ENCODE peak calls at places on chromosomes 16 and 17, in nine cellular contexts. P is endothelial cell of umbilical vein, E is HepG2, V is OCI-LY7, Q is colonic mucosa, Y is Caco-2, B is neural progenitor cell, F is heart left ventricle, T is breast epithelium. M is an unnamed sample.

GRCh38 chr16:56450275-56450889 is 750 bp downstream of the NUDT21 start:
- DNase-seq in F (no peak), E (no peak), P (peak; percentile 42), B (peak; percentile 34), Y (no peak), V (peak; percentile 23), T (no peak), Q (no peak), M (no peak)

GRCh38 chr17:48544356-48545021 is 420 bp downstream of the HOXB2 start:
- DNase-seq in B (peak; percentile 72), V (no peak), F (peak; percentile 88), Q (peak; percentile 72), T (peak; percentile 81), P (peak; percentile 87), E (no peak), Y (no peak), M (peak; percentile 80)

GRCh38 chr16:65002265-65002664 is 119.6 kb downstream of the CDH11 start:
- DNase-seq in P (peak; percentile 91), E (no peak), F (no peak), Q (no peak), V (no peak), Y (no peak), B (no peak), T (no peak), M (no peak)

GRCh38 chr17:82356028-82356427 is 3.0 kb upstream of the TEX19 start:
- DNase-seq in P (no peak), B (no peak), F (no peak), T (peak; percentile 84), E (no peak), Q (no peak), Y (peak; percentile 60), V (no peak), M (peak; percentile 48)

GRCh38 chr16:30535777-30536190 is 1.1 kb upstream of the ZNF747 start:
- DNase-seq in Y (peak; percentile 86), F (peak; percentile 76), T (peak; percentile 82), B (peak; percentile 82), P (peak; percentile 69), E (peak; percentile 76), Q (peak; percentile 78), V (peak; percentile 82), M (peak; percentile 85)

GRCh38 chr16:51490866-51491265 is 339.8 kb upstream of the SALL1 start:
- DNase-seq in V (no peak), Y (no peak), E (no peak), B (no peak), T (no peak), Q (no peak), F (no peak), P (no peak), M (no peak)

GRCh38 chr17:59870482-59870881 is 22.3 kb downstream of the TUBD1 start:
- DNase-seq in B (no peak), T (no peak), F (no peak), E (no peak), P (no peak), Q (no peak), V (no peak), Y (no peak), M (no peak)

GRCh38 chr16:11596572-11597226 is 10.0 kb upstream of the LITAF start:
- DNase-seq in F (no peak), P (no peak), Q (no peak), V (no peak), T (no peak), B (no peak), Y (no peak), E (no peak), M (no peak)

GRCh38 chr17:74380086-74380958 is 13.0 kb downstream of the GPR142 start:
- DNase-seq in V (no peak), Y (peak; percentile 69), F (no peak), B (peak; percentile 37), T (no peak), Q (peak; percentile 74), P (no peak), E (no peak), M (peak; percentile 71)
- H3K4me1 ChIP-seq in V (peaks cover 7% of the 10 kb centered on the region), Y (peaks cover 18% of the 10 kb centered on the region), F (no peaks in the 10 kb centered on the region), B (peaks cover 14% of the 10 kb centered on the region), T (peaks cover 8% of the 10 kb centered on the region), Q (peaks cover 23% of the 10 kb centered on the region), P (no peaks in the 10 kb centered on the region), E (peaks cover 29% of the 10 kb centered on the region), M (peaks cover 24% of the 10 kb centered on the region)

GRCh38 chr16:2468142-2468724 is 2.9 kb upstream of the NTN3 start:
- DNase-seq in B (peak; percentile 62), Y (no peak), P (peak; percentile 14), Q (no peak), T (no peak), V (no peak), F (no peak), E (no peak), M (no peak)
- H3K4me1 ChIP-seq in B (peaks cover 40% of the 10 kb centered on the region), Y (peaks cover 32% of the 10 kb centered on the region), P (peaks cover 5% of the 10 kb centered on the region), Q (peaks cover 8% of the 10 kb centered on the region), T (peaks cover 23% of the 10 kb centered on the region), V (peaks cover 74% of the 10 kb centered on the region), F (peaks cover 6% of the 10 kb centered on the region), E (peaks cover 48% of the 10 kb centered on the region), M (peaks cover 33% of the 10 kb centered on the region)

GRCh38 chr17:17772231-17772630 is 64.6 kb downstream of the SREBF1 start:
- DNase-seq in Q (no peak), V (no peak), Y (no peak), P (no peak), B (no peak), F (no peak), E (no peak), T (no peak), M (no peak)
- H3K4me1 ChIP-seq in Q (peaks cover 6% of the 10 kb centered on the region), V (peaks cover 42% of the 10 kb centered on the region), Y (no peaks in the 10 kb centered on the region), P (peaks cover 5% of the 10 kb centered on the region), B (peaks cover 34% of the 10 kb centered on the region), F (peaks cover 14% of the 10 kb centered on the region), E (peaks cover 13% of the 10 kb centered on the region), T (peaks cover 22% of the 10 kb centered on the region), M (peaks cover 12% of the 10 kb centered on the region)

GRCh38 chr17:36144981-36145729 is 31.3 kb downstream of the TBC1D3B start:
- DNase-seq in Q (no peak), Y (no peak), P (no peak), V (no peak), B (no peak), E (no peak), F (no peak), T (no peak), M (no peak)
- H3K4me1 ChIP-seq in Q (no peaks in the 10 kb centered on the region), Y (no peaks in the 10 kb centered on the region), P (no peaks in the 10 kb centered on the region), V (no peaks in the 10 kb centered on the region), B (peaks cover 8% of the 10 kb centered on the region), E (peaks cover 8% of the 10 kb centered on the region), F (no peaks in the 10 kb centered on the region), T (no peaks in the 10 kb centered on the region), M (peaks cover 20% of the 10 kb centered on the region)

GRCh38 chr17:64153565-64153964 is 23.6 kb upstream of the ERN1 start:
- DNase-seq in V (no peak), E (no peak), B (no peak), P (no peak), Y (no peak), T (no peak), F (no peak), Q (no peak), M (no peak)
- H3K4me1 ChIP-seq in V (peaks cover 7% of the 10 kb centered on the region), E (peaks cover 95% of the 10 kb centered on the region), B (peaks cover 19% of the 10 kb centered on the region), P (peaks cover 21% of the 10 kb centered on the region), Y (peaks cover 11% of the 10 kb centered on the region), T (peaks cover 10% of the 10 kb centered on the region), F (peaks cover 34% of the 10 kb centered on the region), Q (no peaks in the 10 kb centered on the region), M (peaks cover 5% of the 10 kb centered on the region)

DNA sequence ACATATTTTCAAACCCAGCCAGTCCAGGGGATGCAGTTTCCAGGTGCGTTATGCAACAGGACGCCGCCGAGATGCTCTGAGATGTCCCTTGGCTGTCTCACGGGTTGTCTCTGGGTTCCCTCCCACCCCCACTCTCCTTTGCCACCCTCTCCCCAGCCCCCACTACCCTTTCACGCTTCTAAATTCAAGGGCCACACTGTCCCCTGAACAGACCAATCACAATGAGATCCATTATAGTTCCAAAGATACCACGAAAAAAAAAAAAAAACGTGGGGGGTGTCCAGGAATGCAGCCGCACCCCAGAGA is 86.7 kb upstream of the CBX4 start:
- DNase-seq in B (no peak), Q (no peak), P (no peak), T (no peak), Y (peak; percentile 79), V (no peak), F (no peak), E (no peak), M (no peak)
- H3K4me1 ChIP-seq in B (peaks cover 9% of the 10 kb centered on the region), Q (peaks cover 15% of the 10 kb centered on the region), P (no peaks in the 10 kb centered on the region), T (peaks cover 6% of the 10 kb centered on the region), Y (peaks cover 55% of the 10 kb centered on the region), V (no peaks in the 10 kb centered on the region), F (peaks cover 4% of the 10 kb centered on the region), E (peaks cover 69% of the 10 kb centered on the region), M (peaks cover 19% of the 10 kb centered on the region)

DNA sequence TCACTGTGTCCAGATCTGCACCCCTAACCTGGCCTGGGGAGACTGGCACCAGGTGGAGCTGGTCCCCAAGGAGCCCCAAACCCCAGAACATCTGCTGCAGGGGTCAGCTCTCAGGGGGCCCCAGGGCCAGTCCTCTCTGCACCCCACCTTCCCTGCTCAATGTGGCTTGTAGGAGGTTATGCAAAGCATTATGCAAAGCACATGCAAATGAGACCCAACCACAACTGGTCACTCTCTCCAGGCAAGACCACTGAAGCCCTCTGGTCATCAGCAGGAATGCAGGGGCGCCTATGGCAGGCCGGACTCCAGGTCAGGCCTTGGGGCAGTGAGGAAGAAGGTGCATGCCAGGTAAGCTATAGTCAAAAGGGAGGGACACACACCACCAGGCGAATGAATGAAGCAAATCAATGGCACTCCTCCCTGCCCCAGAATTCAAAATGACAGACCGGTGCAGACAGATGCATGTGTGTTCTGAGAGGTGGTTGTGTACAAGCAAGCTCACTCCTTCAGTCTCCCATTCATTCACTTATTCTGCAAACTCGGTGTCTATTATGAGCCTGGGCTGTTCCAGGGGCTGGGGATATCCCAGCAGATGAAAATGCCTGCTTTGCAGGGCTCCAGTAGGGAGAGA is 48.0 kb downstream of the TMEM235 start:
- DNase-seq in P (no peak), B (no peak), V (no peak), Q (no peak), Y (no peak), E (no peak), T (no peak), F (no peak), M (no peak)
- H3K4me1 ChIP-seq in P (no peaks in the 10 kb centered on the region), B (peaks cover 16% of the 10 kb centered on the region), V (peaks cover 46% of the 10 kb centered on the region), Q (no peaks in the 10 kb centered on the region), Y (peaks cover 43% of the 10 kb centered on the region), E (peaks cover 31% of the 10 kb centered on the region), T (no peaks in the 10 kb centered on the region), F (no peaks in the 10 kb centered on the region), M (peaks cover 3% of the 10 kb centered on the region)

GRCh38 chr16:3058173-3059030 is 7.0 kb upstream of the IL32 start:
- DNase-seq in P (no peak), F (peak; percentile 62), E (peak; percentile 36), B (peak; percentile 80), Q (peak; percentile 78), V (peak; percentile 81), T (peak; percentile 68), Y (no peak), M (peak; percentile 84)

GRCh38 chr16:3059041-3059722 is 6.3 kb upstream of the IL32 start:
- DNase-seq in T (peak; percentile 83), V (peak; percentile 92), F (peak; percentile 91), B (peak; percentile 98), Q (peak; percentile 92), E (peak; percentile 71), P (peak; percentile 85), Y (peak; percentile 94), M (peak; percentile 93)

GRCh38 chr16:3059723-3060242 is 5.7 kb upstream of the IL32 start:
- DNase-seq in T (no peak), V (no peak), E (no peak), P (no peak), Y (no peak), B (no peak), Q (no peak), F (no peak), M (no peak)

GRCh38 chr16:3056336-3057180 is 8.9 kb upstream of the IL32 start:
- DNase-seq in E (no peak), Y (no peak), P (no peak), Q (no peak), F (no peak), T (no peak), V (no peak), B (no peak), M (no peak)

GRCh38 chr16:3057181-3058166 is 8.0 kb upstream of the IL32 start:
- DNase-seq in Y (no peak), B (no peak), Q (no peak), F (no peak), V (no peak), E (no peak), P (no peak), T (no peak), M (no peak)
- H3K4me1 ChIP-seq in Y (peaks cover 13% of the 10 kb centered on the region), B (peaks cover 4% of the 10 kb centered on the region), Q (peaks cover 12% of the 10 kb centered on the region), F (no peaks in the 10 kb centered on the region), V (peaks cover 31% of the 10 kb centered on the region), E (peaks cover 14% of the 10 kb centered on the region), P (peaks cover 9% of the 10 kb centered on the region), T (no peaks in the 10 kb centered on the region), M (peaks cover 8% of the 10 kb centered on the region)